ENCODE peak calls at places on chromosomes 12 and 14, in seven cellular contexts. G, Y, H, Q, A, V and W are unnamed samples.

GRCh38 chr14:86057018-86057667 is 527.2 kb downstream of the FLRT2 start:
- DNase-seq in G (peak; percentile 20), Y (peak; percentile 36), H (peak; percentile 52), Q (no peak), A (no peak), V (peak; percentile 58), W (no peak)

GRCh38 chr14:93381644-93382043 is 34.7 kb downstream of the COX8C start:
- DNase-seq in G (no peak), Y (no peak), H (no peak), Q (no peak), A (no peak), V (no peak), W (no peak)

GRCh38 chr12:56530390-56531055 is 8.9 kb downstream of the RBMS2 start:
- DNase-seq in G (no peak), Y (no peak), H (no peak), Q (no peak), A (no peak), V (no peak), W (no peak)

GRCh38 chr14:29853272-29853671 is 74.4 kb downstream of the PRKD1 start:
- DNase-seq in G (no peak), Y (no peak), H (no peak), Q (no peak), A (no peak), V (no peak), W (no peak)

GRCh38 chr12:49707812-49708147 is 575 bp upstream of the FMNL3 start:
- DNase-seq in G (no peak), Y (no peak), H (no peak), Q (no peak), A (no peak), V (no peak), W (no peak)

GRCh38 chr12:34210689-34211530 is 188.6 kb downstream of the ALG10 start:
- DNase-seq in G (no peak), Y (no peak), H (no peak), Q (no peak), A (no peak), V (no peak), W (no peak)

GRCh38 chr12:54008260-54008552 is 579 bp upstream of the HOXC8 start:
- DNase-seq in G (no peak), Y (no peak), H (no peak), Q (no peak), A (no peak), V (no peak), W (no peak)

GRCh38 chr12:122058750-122059149 is 19.8 kb upstream of the MLXIP start:
- DNase-seq in G (no peak), Y (no peak), H (no peak), Q (no peak), A (no peak), V (no peak), W (peak; percentile 21)

GRCh38 chr12:45354399-45354798 is 138.5 kb downstream of the ANO6 start:
- DNase-seq in G (no peak), Y (no peak), H (no peak), Q (no peak), A (no peak), V (no peak), W (no peak)

GRCh38 chr12:119659289-119659897 is 8.5 kb upstream of the PRKAB1 start:
- DNase-seq in G (peak; percentile 31), Y (peak; percentile 71), H (peak; percentile 33), Q (no peak), A (no peak), V (peak; percentile 50), W (peak; percentile 59)

GRCh38 chr12:103470664-103471063 is 25.1 kb downstream of the C12orf42 start:
- DNase-seq in G (peak; percentile 65), Y (peak; percentile 45), H (no peak), Q (no peak), A (no peak), V (no peak), W (no peak)

GRCh38 chr12:119176267-119177055 is 2.3 kb upstream of the HSPB8 start:
- DNase-seq in G (peak; percentile 87), Y (peak; percentile 69), H (peak; percentile 88), Q (peak; percentile 78), A (no peak), V (peak; percentile 68), W (peak; percentile 92)

GRCh38 chr12:6821271-6821673 is 349 bp upstream of the GPR162 start:
- DNase-seq in G (peak; percentile 29), Y (no peak), H (peak; percentile 89), Q (peak; percentile 43), A (no peak), V (peak; percentile 80), W (peak; percentile 96)

GRCh38 chr12:3012786-3013185 is 53.6 kb downstream of the TEAD4 start:
- DNase-seq in G (no peak), Y (no peak), H (no peak), Q (no peak), A (no peak), V (no peak), W (peak; percentile 64)

GRCh38 chr14:65287264-65288131 is 125.0 kb upstream of the FUT8 start:
- DNase-seq in G (no peak), Y (no peak), H (no peak), Q (no peak), A (peak; percentile 58), V (no peak), W (no peak)

GRCh38 chr12:12734561-12735071 is 17.4 kb downstream of the CDKN1B start:
- DNase-seq in G (no peak), Y (no peak), H (no peak), Q (no peak), A (no peak), V (no peak), W (no peak)

GRCh38 chr12:122020795-122021192 is 890 bp upstream of the BCL7A start:
- DNase-seq in G (no peak), Y (no peak), H (no peak), Q (no peak), A (peak; percentile 66), V (no peak), W (peak; percentile 82)

GRCh38 chr12:49369723-49370145 is 2.5 kb downstream of the SPATS2 start:
- DNase-seq in G (peak; percentile 40), Y (peak; percentile 61), H (peak; percentile 69), Q (peak; percentile 43), A (no peak), V (peak; percentile 67), W (peak; percentile 84)

GRCh38 chr14:20998139-20998538 is 954 bp upstream of the SLC39A2 start:
- DNase-seq in G (no peak), Y (no peak), H (no peak), Q (no peak), A (no peak), V (no peak), W (no peak)
- H3K4me3 ChIP-seq in G (no peak overlapping the region), Y (no peak overlapping the region), H (no peak overlapping the region), Q (no peak overlapping the region), A (no peak overlapping the region), V (no peak overlapping the region), W (no peak overlapping the region)

DNA sequence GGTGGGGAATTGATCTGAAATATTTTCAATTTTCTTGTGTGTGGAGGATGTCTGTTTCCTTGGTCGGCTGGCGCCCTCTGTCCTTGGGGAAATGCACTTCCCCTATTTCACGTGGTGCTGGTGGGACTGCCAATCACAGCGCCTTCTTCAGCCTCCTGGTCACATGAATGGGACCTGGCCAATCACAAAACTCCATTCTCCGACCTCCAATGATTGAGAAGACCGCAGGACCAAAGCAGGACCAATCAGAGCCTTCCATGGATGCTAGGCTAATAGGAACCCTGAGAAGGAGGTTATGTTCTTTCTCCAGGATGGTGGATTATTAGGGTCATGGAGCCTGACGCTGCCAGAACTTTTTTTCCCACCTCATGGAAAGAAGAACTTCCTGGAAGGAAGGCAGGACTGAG is 188.7 kb downstream of the TTC8 start:
- DNase-seq in G (peak; percentile 61), Y (peak; percentile 59), H (peak; percentile 50), Q (peak; percentile 44), A (no peak), V (peak; percentile 58), W (no peak)
- H3K4me3 ChIP-seq in G (no peak overlapping the region), Y (no peak overlapping the region), H (no peak overlapping the region), Q (no peak overlapping the region), A (no peak overlapping the region), V (no peak overlapping the region), W (no peak overlapping the region)

GRCh38 chr12:31362759-31363415 is 36.9 kb upstream of the SINHCAF start:
- DNase-seq in G (peak; percentile 44), Y (peak; percentile 26), H (no peak), Q (peak; percentile 50), A (no peak), V (no peak), W (peak; percentile 11)
- H3K4me3 ChIP-seq in G (no peak overlapping the region), Y (no peak overlapping the region), H (no peak overlapping the region), Q (no peak overlapping the region), A (no peak overlapping the region), V (no peak overlapping the region), W (no peak overlapping the region)

DNA sequence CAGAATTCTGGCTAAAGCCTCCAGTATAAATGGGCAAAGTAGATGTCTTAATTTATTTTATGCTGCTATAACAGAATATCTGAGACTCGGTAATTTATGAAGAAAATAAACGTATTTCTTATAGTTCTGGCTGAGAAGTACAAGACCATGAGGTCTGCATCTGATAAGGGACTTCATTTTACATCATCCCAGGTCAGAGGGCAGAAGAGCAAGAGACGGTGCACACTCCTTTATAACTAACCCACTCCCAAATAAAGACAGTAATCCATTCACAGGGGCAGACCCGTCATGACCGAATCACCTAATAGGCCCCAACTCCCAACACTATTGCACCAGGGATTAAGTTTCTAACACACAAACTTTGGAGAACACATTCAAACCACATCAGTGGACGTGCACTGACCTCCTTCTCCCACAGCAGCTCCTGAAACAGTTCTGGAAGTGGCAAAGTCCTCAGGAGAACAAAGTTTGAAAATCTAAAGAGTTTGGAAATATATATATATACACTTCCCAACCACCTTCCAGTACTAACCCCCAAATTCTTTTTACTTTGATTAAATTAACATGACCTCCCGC is 116.5 kb downstream of the MED13L start:
- DNase-seq in G (no peak), Y (no peak), H (no peak), Q (no peak), A (no peak), V (no peak), W (no peak)
- H3K4me3 ChIP-seq in G (no peak overlapping the region), Y (no peak overlapping the region), H (no peak overlapping the region), Q (no peak overlapping the region), A (no peak overlapping the region), V (no peak overlapping the region), W (no peak overlapping the region)